ENCODE peak calls at places on chromosomes 7 and 10, in seven cellular contexts. R is endodermal cell; M is NCI-H2029; F is memory B cell; D is astrocyte of the spinal cord; S is activated naive CD4-positive, alpha-beta T cell treated with anti-CD3 and anti-CD28 coated beads, Interleukin-2, amount 10 ng/mL, durations not matched to agents 7 days and 5 days; H is CD8-positive, alpha-beta T cell. Y is an unnamed sample.

GRCh38 chr10:77565590-77566023 is 72.0 kb downstream of the KCNMA1 start:
- DNase-seq in S (no peak), D (no peak), F (no peak), H (no peak), M (no peak), R (peak; percentile 57), Y (no peak)

GRCh38 chr7:19404912-19405329 is 259.7 kb upstream of the FERD3L start:
- DNase-seq in F (no peak), D (peak; percentile 98), M (no peak), H (no peak), R (peak; percentile 68), S (no peak), Y (no peak)

GRCh38 chr7:144474800-144475521 is 71.5 kb upstream of the NOBOX start:
- DNase-seq in D (no peak), H (no peak), S (no peak), M (no peak), R (no peak), F (no peak), Y (no peak)

GRCh38 chr7:42978496-42978895 is 46.3 kb downstream of the MRPL32 start:
- DNase-seq in R (no peak), D (no peak), M (no peak), F (no peak), H (no peak), S (no peak), Y (no peak)

GRCh38 chr7:129877146-129877792 is 75.5 kb downstream of the UBE2H start:
- DNase-seq in H (no peak), M (no peak), S (no peak), D (no peak), R (no peak), F (no peak), Y (no peak)

GRCh38 chr7:149005427-149006344 is 22.6 kb downstream of the PDIA4 start:
- DNase-seq in R (peak; percentile 93), M (peak; percentile 14), S (peak; percentile 89), D (peak; percentile 63), F (peak; percentile 82), H (peak; percentile 91), Y (peak; percentile 60)

GRCh38 chr7:55363386-55364170 is 1.6 kb upstream of the LANCL2 start:
- DNase-seq in F (no peak), D (no peak), H (no peak), R (no peak), M (no peak), S (no peak), Y (no peak)

GRCh38 chr10:106931159-106931852 is 233.2 kb downstream of the SORCS1 start:
- DNase-seq in H (no peak), S (no peak), F (no peak), R (no peak), D (no peak), M (no peak), Y (no peak)

GRCh38 chr10:72250666-72251065 is 23.1 kb upstream of the DDIT4 start:
- DNase-seq in D (peak; percentile 87), F (no peak), R (no peak), S (no peak), H (no peak), M (no peak), Y (no peak)

GRCh38 chr7:45202618-45203017 is 45.0 kb downstream of the RAMP3 start:
- DNase-seq in D (no peak), S (no peak), R (no peak), F (no peak), H (no peak), M (no peak), Y (no peak)

GRCh38 chr10:7756360-7756992 is 31.3 kb downstream of the KIN start:
- DNase-seq in D (peak; percentile 24), H (no peak), S (peak; percentile 42), F (no peak), R (peak; percentile 55), M (peak; percentile 39), Y (no peak)

GRCh38 chr7:98869001-98869373 is 827 bp downstream of the TMEM130 start:
- DNase-seq in D (no peak), F (no peak), M (no peak), H (no peak), S (no peak), R (no peak), Y (no peak)

GRCh38 chr10:112981553-112981952 is 31.5 kb downstream of the TCF7L2 start:
- DNase-seq in M (no peak), F (no peak), R (no peak), D (peak; percentile 48), H (no peak), S (no peak), Y (peak; percentile 10)

GRCh38 chr10:61943699-61944444 is 42.4 kb downstream of the ARID5B start:
- DNase-seq in R (no peak), H (no peak), D (peak; percentile 73), F (no peak), M (no peak), S (no peak), Y (no peak)

GRCh38 chr10:7610017-7610416 is 56.7 kb downstream of the ITIH5 start:
- DNase-seq in H (no peak), F (no peak), S (no peak), R (no peak), D (no peak), M (no peak), Y (no peak)

GRCh38 chr10:129719889-129720590 is 244.0 kb downstream of the EBF3 start:
- DNase-seq in R (no peak), H (no peak), M (no peak), D (no peak), S (no peak), F (no peak), Y (no peak)

GRCh38 chr10:110358869-110359629 is 54.3 kb upstream of the SMNDC1 start:
- DNase-seq in D (peak; percentile 35), R (peak; percentile 82), F (no peak), S (no peak), H (no peak), M (no peak), Y (no peak)

GRCh38 chr10:131901181-131901829 is 497 bp downstream of the PPP2R2D start:
- DNase-seq in H (peak; percentile 55), R (peak; percentile 75), D (peak; percentile 18), M (no peak), F (peak; percentile 59), S (peak; percentile 67), Y (peak; percentile 54)

GRCh38 chr10:3668276-3668960 is 116.6 kb downstream of the KLF6 start:
- DNase-seq in S (peak; percentile 87), H (peak; percentile 64), R (peak; percentile 89), D (peak; percentile 40), F (no peak), M (no peak), Y (peak; percentile 34)

GRCh38 chr7:119482209-119482608 is 790.8 kb upstream of the KCND2 start:
- DNase-seq in R (peak; percentile 85), S (no peak), F (no peak), M (peak; percentile 4), D (peak; percentile 6), H (no peak), Y (no peak)

GRCh38 chr7:1920266-1920681 is 250.2 kb downstream of the ELFN1 start:
- DNase-seq in F (no peak), H (peak; percentile 40), R (no peak), S (peak; percentile 71), D (no peak), M (no peak), Y (peak; percentile 26)

GRCh38 chr10:110353244-110354119 is 48.8 kb upstream of the SMNDC1 start:
- DNase-seq in D (peak; percentile 92), R (peak; percentile 84), S (peak; percentile 41), M (no peak), F (no peak), H (peak; percentile 31), Y (peak; percentile 44)

GRCh38 chr10:6843477-6843876 is 263.4 kb upstream of the PRKCQ start:
- DNase-seq in R (no peak), H (no peak), F (no peak), D (no peak), M (no peak), S (peak; percentile 32), Y (no peak)

GRCh38 chr7:40073239-40073638 is 61.2 kb downstream of the MPLKIP start:
- DNase-seq in S (no peak), M (no peak), D (no peak), H (no peak), F (no peak), R (no peak), Y (no peak)

GRCh38 chr10:131948501-131948900 is 33.2 kb downstream of the BNIP3 start:
- DNase-seq in S (no peak), R (peak; percentile 22), F (no peak), H (no peak), D (no peak), M (no peak), Y (no peak)

GRCh38 chr7:23277359-23277989 is 21.7 kb upstream of the MALSU1 start:
- DNase-seq in H (peak; percentile 37), S (peak; percentile 43), D (peak; percentile 74), F (peak; percentile 35), R (peak; percentile 72), M (peak; percentile 27), Y (peak; percentile 25)

GRCh38 chr10:987635-987905 is 664 bp upstream of the GTPBP4 start:
- DNase-seq in S (no peak), H (no peak), M (no peak), R (no peak), D (peak; percentile 41), F (no peak), Y (no peak)

GRCh38 chr10:100392686-100393003 is 45.6 kb downstream of the SCD start:
- DNase-seq in D (no peak), S (no peak), R (no peak), F (no peak), H (no peak), M (no peak), Y (no peak)